ENCODE peak calls at places on chromosomes 3 and 15, in seven cellular contexts. Y, L, G, A, Q, J and Z are unnamed samples.

GRCh38 chr15:39304201-39304841 is 276.6 kb upstream of the THBS1 start:
- DNase-seq in L (no peak), Q (no peak), J (no peak), Y (no peak), G (no peak), A (no peak), Z (no peak)

GRCh38 chr15:75361989-75362641 is 6.3 kb downstream of the MAN2C1 start:
- DNase-seq in A (no peak), L (no peak), J (no peak), G (no peak), Y (no peak), Q (no peak), Z (no peak)

GRCh38 chr15:60626669-60627068 is 147.7 kb upstream of the ICE2 start:
- DNase-seq in L (no peak), Q (no peak), A (no peak), Y (no peak), G (no peak), J (no peak), Z (no peak)

GRCh38 chr15:72382146-72382545 is 6.3 kb upstream of the HEXA start:
- DNase-seq in Q (no peak), L (no peak), G (no peak), Y (no peak), A (no peak), J (peak), Z (no peak)

GRCh38 chr3:150899141-150899540 is 6.1 kb downstream of the MINDY4B start:
- DNase-seq in Q (no peak), L (no peak), G (peak), J (no peak), A (no peak), Y (no peak), Z (no peak)

GRCh38 chr3:160130950-160131349 is 94.3 kb upstream of the C3orf80 start:
- DNase-seq in Q (no peak), J (no peak), A (no peak), G (no peak), Y (no peak), L (no peak), Z (no peak)

GRCh38 chr15:52181938-52182780 is 9.0 kb downstream of the GNB5 start:
- DNase-seq in J (no peak), L (no peak), G (no peak), A (no peak), Q (no peak), Y (no peak), Z (no peak)

GRCh38 chr3:32442766-32443165 is 51.1 kb downstream of the CMTM7 start:
- DNase-seq in G (no peak), Y (no peak), A (no peak), Q (no peak), L (no peak), J (no peak), Z (no peak)

GRCh38 chr15:100454148-100454547 is 74.6 kb downstream of the CERS3 start:
- DNase-seq in L (no peak), Y (no peak), Q (no peak), A (no peak), G (no peak), J (no peak), Z (no peak)

GRCh38 chr3:138434875-138435772 is 708 bp downstream of the ESYT3 start:
- DNase-seq in J (no peak), Y (peak), L (no peak), G (no peak), A (peak), Q (peak), Z (peak)

GRCh38 chr3:102059145-102059943 is 210.0 kb downstream of the NFKBIZ start:
- DNase-seq in A (no peak), Q (no peak), L (no peak), G (no peak), Y (no peak), J (no peak), Z (no peak)

GRCh38 chr3:149783576-149783975 is 8.8 kb downstream of the ANKUB1 start:
- DNase-seq in J (no peak), Q (no peak), A (no peak), L (peak), G (peak), Y (no peak), Z (no peak)

GRCh38 chr3:78140866-78141658 is 1101.2 kb downstream of the ROBO2 start:
- DNase-seq in Q (no peak), A (no peak), J (no peak), L (no peak), G (no peak), Y (no peak), Z (no peak)

GRCh38 chr3:147113293-147114045 is 292.9 kb downstream of the ZIC4 start:
- DNase-seq in Q (no peak), Y (no peak), L (no peak), A (no peak), G (no peak), J (no peak), Z (no peak)

GRCh38 chr15:55909036-55909811 is 84.2 kb downstream of the NEDD4 start:
- DNase-seq in A (no peak), Y (no peak), Q (no peak), G (no peak), L (no peak), J (no peak), Z (no peak)

GRCh38 chr3:194395767-194396527 is 3.1 kb downstream of the GP5 start:
- DNase-seq in G (no peak), L (no peak), A (no peak), Y (no peak), J (no peak), Q (peak), Z (peak)

GRCh38 chr3:126781889-126782491 is 78.0 kb downstream of the CHCHD6 start:
- DNase-seq in Y (no peak), Q (peak), A (no peak), G (no peak), J (no peak), L (peak), Z (no peak)

GRCh38 chr15:70323111-70323851 is 225.6 kb upstream of the TLE3 start:
- DNase-seq in Q (no peak), A (peak), L (no peak), G (no peak), J (no peak), Y (no peak), Z (peak)

GRCh38 chr3:67037615-67038014 is 39.5 kb downstream of the KBTBD8 start:
- DNase-seq in Q (no peak), G (no peak), L (no peak), J (no peak), A (no peak), Y (no peak), Z (no peak)

GRCh38 chr3:23402728-23403505 is 199.8 kb downstream of the UBE2E2 start:
- DNase-seq in Y (no peak), Q (no peak), A (no peak), G (no peak), L (no peak), J (no peak), Z (no peak)

GRCh38 chr3:152769523-152769922 is 65.4 kb upstream of the P2RY1 start:
- DNase-seq in Y (no peak), Q (no peak), G (no peak), A (no peak), J (no peak), L (no peak), Z (no peak)

GRCh38 chr3:128269131-128269775 is 116.0 kb downstream of the EEFSEC start:
- DNase-seq in L (no peak), A (no peak), J (no peak), Y (no peak), Q (no peak), G (no peak), Z (no peak)

GRCh38 chr15:77773003-77773402 is 140.3 kb upstream of the LINGO1 start:
- DNase-seq in G (no peak), L (no peak), A (peak), Q (no peak), Y (no peak), J (no peak), Z (no peak)

GRCh38 chr3:51677358-51677757 is 6.3 kb downstream of the TEX264 start:
- DNase-seq in Y (no peak), L (no peak), G (no peak), Q (no peak), A (no peak), J (no peak), Z (no peak)

GRCh38 chr3:122918576-122919290 is 108.8 kb downstream of the SEMA5B start:
- DNase-seq in L (no peak), J (no peak), G (no peak), A (no peak), Q (peak), Y (no peak), Z (no peak)

GRCh38 chr3:77871436-77871835 is 831.5 kb downstream of the ROBO2 start:
- DNase-seq in Y (no peak), J (no peak), G (no peak), A (no peak), L (no peak), Q (no peak), Z (no peak)